ENCODE peak calls at places on chromosomes 7 and 10, in ten cellular contexts. One of them, this sample, is unnamed.

GRCh38 chr7:142441074-142441403 is 183.2 kb upstream of the PRSS58 start:
- DNase-seq in kidney: no peak
- DNase-seq in fibroblast of lung: no peak
- DNase-seq in OCI-LY7: no peak
- DNase-seq in lower lobe of right lung: no peak
- DNase-seq in right lobe of liver: no peak
- DNase-seq in uterus: no peak
- DNase-seq in Panc1: no peak
- DNase-seq in SK-N-SH: no peak
- DNase-seq in spleen: no peak
- DNase-seq in this sample: no peak

GRCh38 chr10:1544209-1544673 is 193.1 kb downstream of the ADARB2 start:
- DNase-seq in uterus: no peak
- DNase-seq in SK-N-SH: no peak
- DNase-seq in kidney: no peak
- DNase-seq in Panc1: no peak
- DNase-seq in right lobe of liver: peak; percentile 38
- DNase-seq in spleen: peak; percentile 68
- DNase-seq in OCI-LY7: no peak
- DNase-seq in fibroblast of lung: no peak
- DNase-seq in lower lobe of right lung: no peak
- DNase-seq in this sample: no peak

GRCh38 chr10:7410306-7410799 is 481 bp downstream of the SFMBT2 start:
- DNase-seq in fibroblast of lung: peak; percentile 24
- DNase-seq in OCI-LY7: peak; percentile 43
- DNase-seq in lower lobe of right lung: peak; percentile 57
- DNase-seq in SK-N-SH: peak; percentile 60
- DNase-seq in kidney: peak; percentile 76
- DNase-seq in Panc1: no peak
- DNase-seq in uterus: peak; percentile 26
- DNase-seq in right lobe of liver: no peak
- DNase-seq in spleen: peak; percentile 85
- DNase-seq in this sample: no peak

GRCh38 chr7:39535720-39536119 is 30.5 kb upstream of the YAE1 start:
- DNase-seq in spleen: no peak
- DNase-seq in right lobe of liver: no peak
- DNase-seq in fibroblast of lung: no peak
- DNase-seq in uterus: no peak
- DNase-seq in kidney: no peak
- DNase-seq in OCI-LY7: no peak
- DNase-seq in SK-N-SH: no peak
- DNase-seq in lower lobe of right lung: no peak
- DNase-seq in Panc1: no peak
- DNase-seq in this sample: no peak

GRCh38 chr7:151565541-151565940 is 45.8 kb upstream of the RHEB start:
- DNase-seq in lower lobe of right lung: no peak
- DNase-seq in OCI-LY7: no peak
- DNase-seq in uterus: no peak
- DNase-seq in Panc1: no peak
- DNase-seq in spleen: no peak
- DNase-seq in fibroblast of lung: peak; percentile 70
- DNase-seq in right lobe of liver: no peak
- DNase-seq in SK-N-SH: no peak
- DNase-seq in kidney: no peak
- DNase-seq in this sample: no peak

GRCh38 chr7:91080351-91080750 is 183.9 kb upstream of the FZD1 start:
- DNase-seq in lower lobe of right lung: no peak
- DNase-seq in uterus: no peak
- DNase-seq in OCI-LY7: no peak
- DNase-seq in Panc1: no peak
- DNase-seq in spleen: no peak
- DNase-seq in SK-N-SH: no peak
- DNase-seq in right lobe of liver: no peak
- DNase-seq in fibroblast of lung: peak; percentile 6
- DNase-seq in kidney: no peak
- DNase-seq in this sample: no peak

GRCh38 chr10:103145860-103146466 is 47.1 kb downstream of the NT5C2 start:
- DNase-seq in spleen: no peak
- DNase-seq in Panc1: peak; percentile 42
- DNase-seq in right lobe of liver: peak; percentile 92
- DNase-seq in uterus: peak; percentile 68
- DNase-seq in OCI-LY7: no peak
- DNase-seq in lower lobe of right lung: no peak
- DNase-seq in SK-N-SH: peak; percentile 21
- DNase-seq in fibroblast of lung: peak; percentile 86
- DNase-seq in kidney: no peak
- DNase-seq in this sample: no peak

GRCh38 chr7:21365866-21366624 is 61.8 kb upstream of the SP4 start:
- DNase-seq in spleen: no peak
- DNase-seq in kidney: no peak
- DNase-seq in fibroblast of lung: peak; percentile 18
- DNase-seq in lower lobe of right lung: no peak
- DNase-seq in OCI-LY7: no peak
- DNase-seq in SK-N-SH: no peak
- DNase-seq in Panc1: no peak
- DNase-seq in uterus: no peak
- DNase-seq in right lobe of liver: no peak
- DNase-seq in this sample: no peak

GRCh38 chr10:31456463-31456862 is 137.4 kb downstream of the ZEB1 start:
- DNase-seq in lower lobe of right lung: no peak
- DNase-seq in spleen: no peak
- DNase-seq in kidney: no peak
- DNase-seq in Panc1: no peak
- DNase-seq in uterus: no peak
- DNase-seq in right lobe of liver: no peak
- DNase-seq in fibroblast of lung: peak; percentile 33
- DNase-seq in OCI-LY7: no peak
- DNase-seq in SK-N-SH: no peak
- DNase-seq in this sample: no peak

GRCh38 chr7:784971-785370 is 47.3 kb upstream of the SUN1 start:
- DNase-seq in right lobe of liver: no peak
- DNase-seq in spleen: no peak
- DNase-seq in uterus: no peak
- DNase-seq in OCI-LY7: no peak
- DNase-seq in lower lobe of right lung: no peak
- DNase-seq in fibroblast of lung: no peak
- DNase-seq in SK-N-SH: no peak
- DNase-seq in kidney: peak; percentile 51
- DNase-seq in Panc1: no peak
- DNase-seq in this sample: no peak

GRCh38 chr10:23522345-23522744 is 83.5 kb downstream of the OTUD1 start:
- DNase-seq in OCI-LY7: no peak
- DNase-seq in spleen: no peak
- DNase-seq in SK-N-SH: no peak
- DNase-seq in uterus: no peak
- DNase-seq in Panc1: no peak
- DNase-seq in lower lobe of right lung: no peak
- DNase-seq in fibroblast of lung: peak; percentile 7
- DNase-seq in kidney: no peak
- DNase-seq in right lobe of liver: no peak
- DNase-seq in this sample: no peak

GRCh38 chr10:71217266-71218045 is 5.1 kb downstream of the UNC5B start:
- DNase-seq in fibroblast of lung: peak; percentile 48
- DNase-seq in kidney: no peak
- DNase-seq in Panc1: no peak
- DNase-seq in lower lobe of right lung: no peak
- DNase-seq in OCI-LY7: no peak
- DNase-seq in spleen: peak; percentile 74
- DNase-seq in right lobe of liver: peak; percentile 42
- DNase-seq in SK-N-SH: peak; percentile 62
- DNase-seq in uterus: peak; percentile 51
- DNase-seq in this sample: no peak

GRCh38 chr10:110432814-110433565 is 64.7 kb upstream of the DUSP5 start:
- DNase-seq in fibroblast of lung: no peak
- DNase-seq in right lobe of liver: no peak
- DNase-seq in kidney: no peak
- DNase-seq in Panc1: no peak
- DNase-seq in uterus: no peak
- DNase-seq in spleen: peak; percentile 35
- DNase-seq in lower lobe of right lung: no peak
- DNase-seq in SK-N-SH: no peak
- DNase-seq in OCI-LY7: no peak
- DNase-seq in this sample: no peak

GRCh38 chr7:151715661-151716338 is 161.1 kb downstream of the PRKAG2 start:
- DNase-seq in OCI-LY7: no peak
- DNase-seq in Panc1: no peak
- DNase-seq in kidney: no peak
- DNase-seq in SK-N-SH: no peak
- DNase-seq in uterus: no peak
- DNase-seq in fibroblast of lung: no peak
- DNase-seq in lower lobe of right lung: peak; percentile 86
- DNase-seq in right lobe of liver: no peak
- DNase-seq in spleen: no peak
- DNase-seq in this sample: no peak

DNA sequence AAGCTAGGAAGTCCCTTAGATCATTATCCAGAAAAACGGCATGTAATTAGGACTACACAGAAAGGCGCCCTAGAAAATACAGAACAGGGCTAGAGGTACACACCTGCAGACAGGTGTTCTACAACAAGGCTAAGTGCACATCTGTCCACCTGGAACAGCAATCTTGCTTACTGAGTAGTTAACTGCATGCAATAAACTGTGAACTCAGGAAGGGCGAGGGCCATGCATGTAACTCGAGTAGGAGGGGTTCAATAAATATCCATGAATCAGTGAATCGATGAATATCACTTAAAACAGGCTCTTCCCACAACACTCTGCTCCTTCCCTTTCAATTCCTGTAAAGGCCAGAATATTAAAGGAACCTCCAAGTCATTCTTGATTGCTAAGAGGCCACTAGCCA is 22.0 kb downstream of the FAM171A1 start:
- DNase-seq in kidney: no peak
- DNase-seq in Panc1: no peak
- DNase-seq in OCI-LY7: no peak
- DNase-seq in spleen: no peak
- DNase-seq in right lobe of liver: no peak
- DNase-seq in SK-N-SH: no peak
- DNase-seq in lower lobe of right lung: no peak
- DNase-seq in uterus: no peak
- DNase-seq in fibroblast of lung: no peak
- DNase-seq in this sample: no peak
- H3K4me3 ChIP-seq in kidney: peak overlapping the region; percentile 38
- H3K4me3 ChIP-seq in Panc1: no peak overlapping the region
- H3K4me3 ChIP-seq in OCI-LY7: no peak overlapping the region
- H3K4me3 ChIP-seq in spleen: peak overlapping the region; percentile 53
- H3K4me3 ChIP-seq in right lobe of liver: no peak overlapping the region
- H3K4me3 ChIP-seq in SK-N-SH: no peak overlapping the region
- H3K4me3 ChIP-seq in lower lobe of right lung: peak overlapping the region; percentile 24
- H3K4me3 ChIP-seq in uterus: peak overlapping the region; percentile 29
- H3K4me3 ChIP-seq in fibroblast of lung: peak overlapping the region; percentile 47
- H3K4me3 ChIP-seq in this sample: no peak overlapping the region

DNA sequence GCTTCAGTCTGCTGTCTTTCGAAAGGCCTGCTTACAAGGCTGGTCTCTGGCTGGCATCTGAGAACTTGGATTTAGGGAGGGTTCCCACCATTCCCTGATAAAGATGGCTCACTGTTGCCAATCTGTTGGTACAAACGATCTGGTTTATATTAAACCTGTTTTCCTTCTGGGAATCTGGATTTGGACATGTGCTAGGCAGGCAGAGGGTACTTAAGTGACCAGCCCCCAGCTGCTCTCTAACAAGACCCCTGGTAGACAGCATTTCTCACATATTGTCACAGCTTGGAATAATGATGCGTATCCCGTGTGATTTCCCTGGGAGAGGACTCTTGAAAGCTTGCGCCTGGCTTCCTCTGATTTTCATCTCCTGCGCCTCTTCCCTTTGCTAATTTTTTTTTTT is 21.6 kb downstream of the YWHAG start:
- DNase-seq in kidney: no peak
- DNase-seq in Panc1: no peak
- DNase-seq in lower lobe of right lung: no peak
- DNase-seq in right lobe of liver: no peak
- DNase-seq in spleen: no peak
- DNase-seq in uterus: no peak
- DNase-seq in OCI-LY7: no peak
- DNase-seq in SK-N-SH: peak; percentile 73
- DNase-seq in fibroblast of lung: no peak
- DNase-seq in this sample: no peak
- H3K27ac ChIP-seq in kidney: no peak overlapping the region
- H3K27ac ChIP-seq in Panc1: no peak overlapping the region
- H3K27ac ChIP-seq in lower lobe of right lung: no peak overlapping the region
- H3K27ac ChIP-seq in right lobe of liver: no peak overlapping the region
- H3K27ac ChIP-seq in spleen: no peak overlapping the region
- H3K27ac ChIP-seq in uterus: no peak overlapping the region
- H3K27ac ChIP-seq in OCI-LY7: no peak overlapping the region
- H3K27ac ChIP-seq in SK-N-SH: peak overlapping the region; percentile 3
- H3K27ac ChIP-seq in fibroblast of lung: no peak overlapping the region
- H3K27ac ChIP-seq in this sample: no peak overlapping the region

GRCh38 chr10:21336476-21337170 is 188.9 kb downstream of the SKIDA1 start:
- DNase-seq in uterus: peak; percentile 24
- DNase-seq in fibroblast of lung: peak; percentile 97
- DNase-seq in lower lobe of right lung: no peak
- DNase-seq in kidney: peak; percentile 78
- DNase-seq in OCI-LY7: no peak
- DNase-seq in Panc1: no peak
- DNase-seq in SK-N-SH: no peak
- DNase-seq in spleen: no peak
- DNase-seq in right lobe of liver: no peak
- DNase-seq in this sample: no peak
- TF ChIP-seq CTCF in uterus: no peak
- TF ChIP-seq CTCF in fibroblast of lung: no peak
- TF ChIP-seq CTCF in lower lobe of right lung: no peak
- TF ChIP-seq CTCF in kidney: no peak
- TF ChIP-seq CTCF in OCI-LY7: no peak
- TF ChIP-seq CTCF in Panc1: no peak
- TF ChIP-seq CTCF in SK-N-SH: peak; percentile 16
- TF ChIP-seq CTCF in spleen: no peak
- TF ChIP-seq CTCF in right lobe of liver: no peak
- TF ChIP-seq CTCF in this sample: no peak

GRCh38 chr7:45000096-45001032 is at the start of gene CCM2:
- DNase-seq in SK-N-SH: peak; percentile 98
- DNase-seq in kidney: peak; percentile 91
- DNase-seq in spleen: peak; percentile 95
- DNase-seq in lower lobe of right lung: peak; percentile 78
- DNase-seq in right lobe of liver: peak; percentile 70
- DNase-seq in Panc1: no peak
- DNase-seq in uterus: peak; percentile 63
- DNase-seq in fibroblast of lung: peak; percentile 57
- DNase-seq in OCI-LY7: peak; percentile 50
- DNase-seq in this sample: no peak

GRCh38 chr7:45001826-45002225 is 1.8 kb downstream of the CCM2 start:
- DNase-seq in spleen: no peak
- DNase-seq in lower lobe of right lung: no peak
- DNase-seq in right lobe of liver: no peak
- DNase-seq in SK-N-SH: no peak
- DNase-seq in kidney: peak; percentile 1
- DNase-seq in Panc1: no peak
- DNase-seq in fibroblast of lung: no peak
- DNase-seq in uterus: no peak
- DNase-seq in OCI-LY7: peak; percentile 49
- DNase-seq in this sample: no peak

GRCh38 chr7:44999245-45000095 is 531 bp upstream of the CCM2 start:
- DNase-seq in Panc1: peak; percentile 98
- DNase-seq in right lobe of liver: peak; percentile 100
- DNase-seq in lower lobe of right lung: peak; percentile 100
- DNase-seq in uterus: peak; percentile 100
- DNase-seq in spleen: peak; percentile 100
- DNase-seq in fibroblast of lung: peak; percentile 99
- DNase-seq in kidney: peak; percentile 100
- DNase-seq in SK-N-SH: peak; percentile 99
- DNase-seq in OCI-LY7: peak; percentile 100
- DNase-seq in this sample: peak; percentile 100

GRCh38 chr7:45003789-45004188 is 3.8 kb downstream of the CCM2 start:
- DNase-seq in fibroblast of lung: no peak
- DNase-seq in OCI-LY7: no peak
- DNase-seq in lower lobe of right lung: no peak
- DNase-seq in right lobe of liver: no peak
- DNase-seq in uterus: no peak
- DNase-seq in kidney: peak; percentile 9
- DNase-seq in Panc1: no peak
- DNase-seq in SK-N-SH: no peak
- DNase-seq in spleen: no peak
- DNase-seq in this sample: no peak

GRCh38 chr7:45001138-45001694 is 1.2 kb downstream of the CCM2 start:
- DNase-seq in right lobe of liver: peak; percentile 60
- DNase-seq in uterus: no peak
- DNase-seq in spleen: peak; percentile 82
- DNase-seq in SK-N-SH: peak; percentile 31
- DNase-seq in Panc1: no peak
- DNase-seq in lower lobe of right lung: no peak
- DNase-seq in kidney: peak; percentile 51
- DNase-seq in fibroblast of lung: peak; percentile 54
- DNase-seq in OCI-LY7: peak; percentile 96
- DNase-seq in this sample: peak; percentile 36
- H3K4me3 ChIP-seq in right lobe of liver: peak overlapping the region; percentile 82
- H3K4me3 ChIP-seq in uterus: peak overlapping the region; percentile 73
- H3K4me3 ChIP-seq in spleen: peak overlapping the region; percentile 84
- H3K4me3 ChIP-seq in SK-N-SH: peak overlapping the region; percentile 62
- H3K4me3 ChIP-seq in Panc1: peak overlapping the region; percentile 96
- H3K4me3 ChIP-seq in lower lobe of right lung: peak overlapping the region; percentile 78
- H3K4me3 ChIP-seq in kidney: peak overlapping the region; percentile 91
- H3K4me3 ChIP-seq in fibroblast of lung: peak overlapping the region; percentile 51
- H3K4me3 ChIP-seq in OCI-LY7: peak overlapping the region; percentile 86
- H3K4me3 ChIP-seq in this sample: peak overlapping the region; percentile 86

This sample was measured in WERI-Rb-1.